ENCODE peak calls at places on chromosomes 13 and 19, in four cellular contexts. Z is upper lobe of right lung, C is Peyer's patch, P is SK-N-SH. R is an unnamed sample.

GRCh38 chr19:51292971-51293370 is 18.5 kb upstream of the IGLON5 start:
- DNase-seq in P (no peak), Z (no peak), C (no peak), R (no peak)

GRCh38 chr13:73248711-73249580 is 190.1 kb downstream of the KLF5 start:
- DNase-seq in P (peak; percentile 31), Z (no peak), C (no peak), R (no peak)

GRCh38 chr19:43229315-43229714 is 23.9 kb upstream of the PSG4 start:
- DNase-seq in Z (no peak), P (no peak), C (no peak), R (no peak)

GRCh38 chr13:88824218-88824617 is 1153.0 kb downstream of the SLITRK5 start:
- DNase-seq in C (no peak), P (no peak), Z (no peak), R (no peak)

GRCh38 chr13:95784161-95784880 is 107.4 kb downstream of the DNAJC3 start:
- DNase-seq in C (no peak), P (no peak), Z (no peak), R (no peak)

GRCh38 chr19:46478356-46478986 is 7.1 kb upstream of the PNMA8A start:
- DNase-seq in P (peak; percentile 66), Z (no peak), C (no peak), R (no peak)

GRCh38 chr13:40485611-40486517 is 180.6 kb downstream of the FOXO1 start:
- DNase-seq in C (peak; percentile 65), P (no peak), Z (no peak), R (peak; percentile 31)

GRCh38 chr19:18128044-18128443 is 24.9 kb upstream of the PIK3R2 start:
- DNase-seq in Z (no peak), P (no peak), C (no peak), R (no peak)

GRCh38 chr13:79281335-79281734 is 124.7 kb downstream of the RBM26 start:
- DNase-seq in Z (no peak), C (no peak), P (no peak), R (no peak)

GRCh38 chr19:46586294-46586693 is 14.8 kb upstream of the CALM3 start:
- DNase-seq in Z (no peak), C (no peak), P (no peak), R (no peak)

GRCh38 chr13:111080642-111081041 is 34.5 kb upstream of the ARHGEF7 start:
- DNase-seq in C (no peak), Z (no peak), P (no peak), R (no peak)

GRCh38 chr19:40610396-40611064 is 9.4 kb downstream of the LTBP4 start:
- DNase-seq in P (peak; percentile 90), Z (peak; percentile 87), C (peak; percentile 80), R (peak; percentile 57)

GRCh38 chr19:53328967-53329366 is 4.6 kb upstream of the ZNF845 start:
- DNase-seq in P (peak; percentile 38), Z (peak; percentile 73), C (no peak), R (no peak)

GRCh38 chr13:79710376-79710775 is 229.4 kb downstream of the NDFIP2 start:
- DNase-seq in P (peak; percentile 35), C (no peak), Z (no peak), R (no peak)

DNA sequence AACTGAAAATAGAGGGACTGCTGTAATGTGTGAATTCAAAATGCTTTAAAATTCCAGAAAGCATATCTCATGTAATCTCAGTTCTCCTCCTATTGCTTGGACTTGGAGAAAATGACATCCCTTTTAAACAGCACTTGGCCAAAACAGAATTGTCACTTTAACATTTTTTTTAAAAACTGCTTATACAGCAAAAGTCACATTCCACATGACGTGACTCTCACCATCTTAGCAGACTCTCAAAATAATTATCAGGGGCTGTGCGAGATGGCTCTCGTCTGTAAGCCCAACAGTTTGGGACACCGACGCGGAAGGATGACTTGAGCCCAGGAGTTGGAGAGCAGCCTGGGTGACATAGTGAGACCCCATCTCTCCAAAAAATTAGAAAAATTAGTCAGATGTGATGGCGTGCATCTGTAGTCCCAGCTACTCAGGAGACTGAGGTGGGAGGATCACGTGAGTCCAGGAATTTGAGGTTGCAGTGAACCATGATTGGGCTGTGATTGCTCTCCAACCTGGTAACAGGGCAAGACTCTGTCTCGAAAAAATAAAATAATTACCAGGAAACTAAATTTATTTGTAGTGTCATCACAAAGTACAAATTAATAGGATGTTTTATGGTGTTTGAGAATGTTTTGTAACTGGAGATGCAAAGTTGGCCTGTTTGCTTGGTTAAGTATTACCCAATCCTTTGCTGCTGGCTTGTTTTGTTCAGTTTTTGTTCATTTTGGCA is 8.8 kb downstream of the SAFB start:
- DNase-seq in P (no peak), Z (no peak), C (peak; percentile 25), R (no peak)
- H3K36me3 ChIP-seq in P (peaks cover 28% of the 10 kb centered on the region), Z (peaks cover 37% of the 10 kb centered on the region), C (no peaks in the 10 kb centered on the region), R (peaks cover 17% of the 10 kb centered on the region)

GRCh38 chr13:93025984-93026383 is 200.6 kb upstream of the GPC6 start:
- DNase-seq in Z (no peak), P (no peak), C (no peak), R (no peak)
- H3K36me3 ChIP-seq in Z (no peaks in the 10 kb centered on the region), P (no peaks in the 10 kb centered on the region), C (no peaks in the 10 kb centered on the region), R (no peaks in the 10 kb centered on the region)

GRCh38 chr13:113651511-113652403 is 6.2 kb downstream of the ATP4B start:
- DNase-seq in Z (peak; percentile 63), P (no peak), C (peak; percentile 45), R (no peak)
- H3K36me3 ChIP-seq in Z (no peaks in the 10 kb centered on the region), P (no peaks in the 10 kb centered on the region), C (no peaks in the 10 kb centered on the region), R (no peaks in the 10 kb centered on the region)

GRCh38 chr19:19495614-19496603 is 19.4 kb downstream of the TSSK6 start:
- DNase-seq in P (no peak), C (no peak), Z (no peak), R (no peak)
- H3K36me3 ChIP-seq in P (peaks cover 58% of the 10 kb centered on the region), C (no peaks in the 10 kb centered on the region), Z (peaks cover 82% of the 10 kb centered on the region), R (peaks cover 47% of the 10 kb centered on the region)